ENCODE peak calls at places on chromosomes 13 and 19, in seven cellular contexts. One of them, this sample, is unnamed.

GRCh38 chr13:113947321-113948033 is 26.4 kb downstream of the C13orf46 start:
- DNase-seq in body of pancreas: peak; percentile 74
- DNase-seq in stomach: peak; percentile 66
- DNase-seq in heart left ventricle: peak; percentile 59
- DNase-seq in ovary: peak; percentile 66
- DNase-seq in breast epithelium: no peak
- DNase-seq in IMR-90: peak; percentile 43
- DNase-seq in this sample: peak; percentile 31

GRCh38 chr19:1063030-1063908 is 3.7 kb upstream of the ARHGAP45 start:
- DNase-seq in heart left ventricle: no peak
- DNase-seq in IMR-90: no peak
- DNase-seq in breast epithelium: no peak
- DNase-seq in body of pancreas: no peak
- DNase-seq in stomach: no peak
- DNase-seq in ovary: no peak
- DNase-seq in this sample: no peak

GRCh38 chr19:45103625-45104319 is 10.8 kb downstream of the PPP1R37 start:
- DNase-seq in ovary: no peak
- DNase-seq in IMR-90: no peak
- DNase-seq in heart left ventricle: no peak
- DNase-seq in breast epithelium: no peak
- DNase-seq in stomach: no peak
- DNase-seq in body of pancreas: peak; percentile 45
- DNase-seq in this sample: no peak

GRCh38 chr19:47430041-47430802 is 10.9 kb upstream of the MEIS3 start:
- DNase-seq in breast epithelium: peak; percentile 61
- DNase-seq in ovary: no peak
- DNase-seq in heart left ventricle: no peak
- DNase-seq in stomach: peak; percentile 53
- DNase-seq in body of pancreas: peak; percentile 54
- DNase-seq in IMR-90: peak; percentile 27
- DNase-seq in this sample: peak; percentile 42

GRCh38 chr19:37933965-37934364 is 27.0 kb downstream of the SIPA1L3 start:
- DNase-seq in ovary: no peak
- DNase-seq in body of pancreas: peak; percentile 63
- DNase-seq in heart left ventricle: peak; percentile 68
- DNase-seq in IMR-90: peak; percentile 20
- DNase-seq in stomach: peak; percentile 34
- DNase-seq in breast epithelium: no peak
- DNase-seq in this sample: no peak

GRCh38 chr19:45496349-45496953 is 396 bp downstream of the RTN2 start:
- DNase-seq in body of pancreas: peak; percentile 38
- DNase-seq in ovary: no peak
- DNase-seq in breast epithelium: no peak
- DNase-seq in IMR-90: no peak
- DNase-seq in stomach: no peak
- DNase-seq in heart left ventricle: peak; percentile 64
- DNase-seq in this sample: peak; percentile 29

GRCh38 chr13:49954674-49955455 is 18.7 kb upstream of the SPRYD7 start:
- DNase-seq in IMR-90: peak; percentile 28
- DNase-seq in heart left ventricle: no peak
- DNase-seq in breast epithelium: no peak
- DNase-seq in ovary: no peak
- DNase-seq in body of pancreas: no peak
- DNase-seq in stomach: no peak
- DNase-seq in this sample: no peak

GRCh38 chr13:92843549-92843948 is 383.1 kb upstream of the GPC6 start:
- DNase-seq in heart left ventricle: no peak
- DNase-seq in stomach: no peak
- DNase-seq in breast epithelium: no peak
- DNase-seq in IMR-90: peak; percentile 69
- DNase-seq in body of pancreas: no peak
- DNase-seq in ovary: no peak
- DNase-seq in this sample: no peak

GRCh38 chr19:39324242-39324842 is 3.7 kb upstream of the LRFN1 start:
- DNase-seq in IMR-90: no peak
- DNase-seq in heart left ventricle: no peak
- DNase-seq in ovary: no peak
- DNase-seq in breast epithelium: no peak
- DNase-seq in stomach: no peak
- DNase-seq in body of pancreas: no peak
- DNase-seq in this sample: no peak

GRCh38 chr19:42313096-42313839 is at the start of gene TMEM145:
- DNase-seq in heart left ventricle: no peak
- DNase-seq in stomach: peak; percentile 56
- DNase-seq in IMR-90: peak; percentile 52
- DNase-seq in breast epithelium: no peak
- DNase-seq in ovary: peak; percentile 42
- DNase-seq in body of pancreas: peak; percentile 61
- DNase-seq in this sample: peak; percentile 19

GRCh38 chr19:5943623-5944022 is 29.6 kb downstream of the CAPS start:
- DNase-seq in ovary: no peak
- DNase-seq in heart left ventricle: no peak
- DNase-seq in IMR-90: peak; percentile 82
- DNase-seq in body of pancreas: no peak
- DNase-seq in stomach: no peak
- DNase-seq in breast epithelium: no peak
- DNase-seq in this sample: no peak

GRCh38 chr13:114039471-114040141 is 65.7 kb upstream of the C13orf46 start:
- DNase-seq in breast epithelium: no peak
- DNase-seq in heart left ventricle: no peak
- DNase-seq in ovary: no peak
- DNase-seq in body of pancreas: no peak
- DNase-seq in IMR-90: no peak
- DNase-seq in stomach: no peak
- DNase-seq in this sample: no peak

GRCh38 chr19:56110515-56111448 is 10.3 kb downstream of the ZNF787 start:
- DNase-seq in heart left ventricle: peak; percentile 72
- DNase-seq in breast epithelium: no peak
- DNase-seq in body of pancreas: peak; percentile 80
- DNase-seq in ovary: peak; percentile 80
- DNase-seq in IMR-90: peak; percentile 39
- DNase-seq in stomach: peak; percentile 73
- DNase-seq in this sample: peak; percentile 61

GRCh38 chr19:34881982-34882381 is 44.7 kb upstream of the ZNF30 start:
- DNase-seq in IMR-90: peak; percentile 24
- DNase-seq in body of pancreas: no peak
- DNase-seq in heart left ventricle: no peak
- DNase-seq in breast epithelium: no peak
- DNase-seq in ovary: no peak
- DNase-seq in stomach: no peak
- DNase-seq in this sample: no peak

GRCh38 chr19:2536461-2536860 is 60.5 kb downstream of the GADD45B start:
- DNase-seq in IMR-90: no peak
- DNase-seq in body of pancreas: no peak
- DNase-seq in stomach: no peak
- DNase-seq in breast epithelium: no peak
- DNase-seq in heart left ventricle: no peak
- DNase-seq in ovary: no peak
- DNase-seq in this sample: peak; percentile 49

GRCh38 chr13:33050161-33050560 is 33.9 kb downstream of the KL start:
- DNase-seq in breast epithelium: no peak
- DNase-seq in heart left ventricle: no peak
- DNase-seq in stomach: no peak
- DNase-seq in IMR-90: no peak
- DNase-seq in ovary: no peak
- DNase-seq in body of pancreas: no peak
- DNase-seq in this sample: no peak

GRCh38 chr19:41478875-41479756 is 36.2 kb downstream of the ERICH4 start:
- DNase-seq in breast epithelium: no peak
- DNase-seq in IMR-90: no peak
- DNase-seq in heart left ventricle: no peak
- DNase-seq in ovary: no peak
- DNase-seq in body of pancreas: no peak
- DNase-seq in stomach: no peak
- DNase-seq in this sample: peak; percentile 97

GRCh38 chr19:1904385-1905070 is 671 bp upstream of the ADAT3 start:
- DNase-seq in breast epithelium: peak; percentile 70
- DNase-seq in IMR-90: no peak
- DNase-seq in stomach: peak; percentile 70
- DNase-seq in ovary: no peak
- DNase-seq in body of pancreas: peak; percentile 82
- DNase-seq in heart left ventricle: no peak
- DNase-seq in this sample: no peak

GRCh38 chr13:32174366-32174765 is 140.8 kb downstream of the ZAR1L start:
- DNase-seq in IMR-90: no peak
- DNase-seq in heart left ventricle: no peak
- DNase-seq in ovary: no peak
- DNase-seq in breast epithelium: no peak
- DNase-seq in stomach: no peak
- DNase-seq in body of pancreas: no peak
- DNase-seq in this sample: no peak

GRCh38 chr13:66266348-66266747 is 963.8 kb downstream of the PCDH9 start:
- DNase-seq in breast epithelium: no peak
- DNase-seq in IMR-90: no peak
- DNase-seq in heart left ventricle: no peak
- DNase-seq in ovary: no peak
- DNase-seq in stomach: no peak
- DNase-seq in body of pancreas: no peak
- DNase-seq in this sample: no peak

GRCh38 chr19:46408611-46409039 is 4.7 kb downstream of the CCDC8 start:
- DNase-seq in heart left ventricle: no peak
- DNase-seq in body of pancreas: peak; percentile 72
- DNase-seq in stomach: peak; percentile 48
- DNase-seq in IMR-90: peak; percentile 28
- DNase-seq in ovary: peak; percentile 82
- DNase-seq in breast epithelium: no peak
- DNase-seq in this sample: no peak

GRCh38 chr19:29587518-29587986 is 18.5 kb upstream of the POP4 start:
- DNase-seq in stomach: no peak
- DNase-seq in ovary: no peak
- DNase-seq in breast epithelium: peak; percentile 45
- DNase-seq in body of pancreas: no peak
- DNase-seq in IMR-90: peak; percentile 38
- DNase-seq in heart left ventricle: no peak
- DNase-seq in this sample: no peak

GRCh38 chr13:113808058-113808834 is 49.2 kb downstream of the TMEM255B start:
- DNase-seq in ovary: no peak
- DNase-seq in body of pancreas: no peak
- DNase-seq in IMR-90: no peak
- DNase-seq in stomach: no peak
- DNase-seq in heart left ventricle: no peak
- DNase-seq in breast epithelium: no peak
- DNase-seq in this sample: no peak

DNA sequence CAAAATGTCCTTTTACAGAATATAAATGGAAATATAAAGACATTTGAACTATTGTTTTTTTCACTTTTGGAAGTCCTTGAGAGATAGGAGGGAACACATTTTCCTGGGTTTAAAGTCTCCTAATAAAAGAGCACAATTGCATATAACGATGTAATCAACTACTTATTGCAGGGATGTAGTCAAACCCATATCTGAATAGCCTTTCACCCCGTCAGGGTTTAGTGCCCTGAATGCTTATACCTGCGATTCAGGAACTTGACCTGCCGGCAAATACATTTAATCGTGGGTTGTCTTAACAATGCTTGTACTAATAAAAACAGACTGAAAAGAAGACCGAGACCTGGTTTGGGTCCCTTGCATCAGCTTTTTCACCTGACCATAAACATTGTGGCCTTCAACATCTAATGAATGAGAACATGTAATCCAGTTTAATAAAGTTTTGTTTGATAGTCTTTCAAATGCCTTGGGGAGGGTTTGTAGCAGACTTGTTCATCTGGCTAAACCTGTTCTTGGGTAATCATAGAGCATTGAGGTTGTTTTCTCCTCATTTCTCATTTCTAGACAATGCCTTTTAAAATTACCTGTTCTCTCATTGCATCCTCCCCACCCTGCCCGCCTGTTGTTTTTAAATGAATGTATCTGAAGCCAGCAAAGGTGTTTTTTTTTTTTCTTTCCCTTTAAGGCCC is 7.0 kb downstream of the KLF5 start:
- DNase-seq in body of pancreas: peak; percentile 25
- DNase-seq in IMR-90: no peak
- DNase-seq in breast epithelium: no peak
- DNase-seq in stomach: no peak
- DNase-seq in heart left ventricle: no peak
- DNase-seq in ovary: no peak
- DNase-seq in this sample: no peak
- TF ChIP-seq POLR2A in body of pancreas: no peak
- TF ChIP-seq POLR2A in IMR-90: no peak
- TF ChIP-seq POLR2A in breast epithelium: no peak
- TF ChIP-seq POLR2A in stomach: no peak
- TF ChIP-seq POLR2A in heart left ventricle: no peak
- TF ChIP-seq POLR2A in ovary: no peak
- TF ChIP-seq POLR2A in this sample: no peak

GRCh38 chr19:11921852-11922495 is 2.9 kb upstream of the ZNF700 start:
- DNase-seq in stomach: peak; percentile 30
- DNase-seq in heart left ventricle: no peak
- DNase-seq in breast epithelium: no peak
- DNase-seq in ovary: peak; percentile 41
- DNase-seq in body of pancreas: no peak
- DNase-seq in IMR-90: peak; percentile 5
- DNase-seq in this sample: no peak

GRCh38 chr19:11927227-11927626 is 2.3 kb downstream of the ZNF700 start:
- DNase-seq in body of pancreas: no peak
- DNase-seq in breast epithelium: no peak
- DNase-seq in stomach: no peak
- DNase-seq in IMR-90: no peak
- DNase-seq in ovary: no peak
- DNase-seq in heart left ventricle: no peak
- DNase-seq in this sample: no peak

GRCh38 chr19:11924886-11925583 is at the start of gene ZNF700:
- DNase-seq in heart left ventricle: peak; percentile 95
- DNase-seq in body of pancreas: peak; percentile 97
- DNase-seq in ovary: peak; percentile 96
- DNase-seq in breast epithelium: peak; percentile 96
- DNase-seq in IMR-90: peak; percentile 86
- DNase-seq in stomach: peak; percentile 98
- DNase-seq in this sample: peak; percentile 91
- TF ChIP-seq POLR2A in heart left ventricle: peak; percentile 77
- TF ChIP-seq POLR2A in body of pancreas: peak; percentile 95
- TF ChIP-seq POLR2A in ovary: peak; percentile 76
- TF ChIP-seq POLR2A in breast epithelium: peak; percentile 61
- TF ChIP-seq POLR2A in IMR-90: peak; percentile 72
- TF ChIP-seq POLR2A in stomach: no peak
- TF ChIP-seq POLR2A in this sample: peak; percentile 87

GRCh38 chr19:4380254-4380727 is 20.1 kb downstream of the SH3GL1 start:
- DNase-seq in heart left ventricle: peak; percentile 70
- DNase-seq in body of pancreas: peak; percentile 36
- DNase-seq in ovary: peak; percentile 29
- DNase-seq in stomach: no peak
- DNase-seq in IMR-90: no peak
- DNase-seq in breast epithelium: no peak
- DNase-seq in this sample: no peak
- TF ChIP-seq POLR2A in heart left ventricle: no peak
- TF ChIP-seq POLR2A in body of pancreas: no peak
- TF ChIP-seq POLR2A in ovary: no peak
- TF ChIP-seq POLR2A in stomach: no peak
- TF ChIP-seq POLR2A in IMR-90: no peak
- TF ChIP-seq POLR2A in breast epithelium: no peak
- TF ChIP-seq POLR2A in this sample: no peak

GRCh38 chr19:18135712-18136584 is 17.0 kb upstream of the PIK3R2 start:
- DNase-seq in stomach: no peak
- DNase-seq in body of pancreas: peak; percentile 87
- DNase-seq in ovary: no peak
- DNase-seq in breast epithelium: no peak
- DNase-seq in IMR-90: no peak
- DNase-seq in heart left ventricle: no peak
- DNase-seq in this sample: no peak
- TF ChIP-seq POLR2A in stomach: no peak
- TF ChIP-seq POLR2A in body of pancreas: no peak
- TF ChIP-seq POLR2A in ovary: no peak
- TF ChIP-seq POLR2A in breast epithelium: no peak
- TF ChIP-seq POLR2A in IMR-90: no peak
- TF ChIP-seq POLR2A in heart left ventricle: no peak
- TF ChIP-seq POLR2A in this sample: no peak